ENCODE peak calls at places on chromosome 15, in four cellular contexts. H is K562, A is GM12878, T is HepG2. W is an unnamed sample.
A peak's percentile ranks its signal among the peaks of the same experiment; 100 is the strongest.

GRCh38 chr15:73727330-73728018 is 25.7 kb downstream of the INSYN1 start:
- DNase-seq in H (no peak), A (no peak), T (no peak), W (no peak)

GRCh38 chr15:79455361-79455760 is 23.2 kb downstream of the MINAR1 start:
- DNase-seq in T (no peak), H (no peak), A (no peak), W (no peak)

GRCh38 chr15:95567686-95568085 is 762.8 kb upstream of the NR2F2 start:
- DNase-seq in A (no peak), H (no peak), T (no peak), W (no peak)

GRCh38 chr15:36925671-36926421 is 174.5 kb downstream of the MEIS2 start:
- DNase-seq in A (no peak), T (no peak), H (no peak), W (peak; percentile 33)

GRCh38 chr15:90986790-90987507 is 7.4 kb downstream of the PRC1 start:
- DNase-seq in A (no peak), H (no peak), T (no peak), W (no peak)

GRCh38 chr15:63983071-63983711 is 63.1 kb downstream of the DAPK2 start:
- DNase-seq in H (no peak), A (no peak), T (no peak), W (no peak)

GRCh38 chr15:85759391-85759790 is 35.3 kb downstream of the KLHL25 start:
- DNase-seq in H (no peak), T (no peak), A (no peak), W (no peak)

GRCh38 chr15:54082836-54083492 is 104.7 kb downstream of the UNC13C start:
- DNase-seq in T (peak; percentile 9), A (no peak), H (peak; percentile 9), W (peak; percentile 12)

GRCh38 chr15:71011503-71012155 is 103.6 kb upstream of the THSD4 start:
- DNase-seq in A (no peak), H (peak; percentile 1), T (peak; percentile 3), W (peak; percentile 30)

GRCh38 chr15:62770111-62770660 is 272.4 kb upstream of the TPM1 start:
- DNase-seq in T (no peak), H (no peak), A (no peak), W (no peak)

GRCh38 chr15:81363261-81363660 is 10.8 kb downstream of the TMC3 start:
- DNase-seq in H (no peak), A (no peak), T (no peak), W (no peak)

DNA sequence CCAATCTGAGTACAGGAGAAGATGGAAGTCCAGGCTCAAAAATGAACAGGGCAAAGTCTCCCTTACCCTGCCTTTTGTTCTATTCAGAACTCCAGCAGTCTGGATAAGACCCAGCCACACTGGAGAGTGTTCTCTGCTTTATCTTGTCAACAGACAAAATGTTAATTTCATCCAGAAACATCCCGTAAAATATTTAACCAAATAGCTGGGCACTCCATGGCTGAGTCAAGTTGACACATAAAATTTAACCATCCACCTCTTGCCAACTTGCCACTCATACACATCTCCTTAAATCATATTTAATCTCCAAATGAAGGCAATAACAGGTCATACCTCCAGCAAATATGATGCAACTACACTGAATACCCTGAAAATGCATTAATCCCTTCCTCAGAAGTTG is 33.6 kb downstream of the MKRN3 start:
- DNase-seq in T (no peak), H (no peak), A (no peak), W (no peak)
- TF ChIP-seq FOXK2 in T (no peak), H (no peak), A (no peak), W (no peak)

DNA sequence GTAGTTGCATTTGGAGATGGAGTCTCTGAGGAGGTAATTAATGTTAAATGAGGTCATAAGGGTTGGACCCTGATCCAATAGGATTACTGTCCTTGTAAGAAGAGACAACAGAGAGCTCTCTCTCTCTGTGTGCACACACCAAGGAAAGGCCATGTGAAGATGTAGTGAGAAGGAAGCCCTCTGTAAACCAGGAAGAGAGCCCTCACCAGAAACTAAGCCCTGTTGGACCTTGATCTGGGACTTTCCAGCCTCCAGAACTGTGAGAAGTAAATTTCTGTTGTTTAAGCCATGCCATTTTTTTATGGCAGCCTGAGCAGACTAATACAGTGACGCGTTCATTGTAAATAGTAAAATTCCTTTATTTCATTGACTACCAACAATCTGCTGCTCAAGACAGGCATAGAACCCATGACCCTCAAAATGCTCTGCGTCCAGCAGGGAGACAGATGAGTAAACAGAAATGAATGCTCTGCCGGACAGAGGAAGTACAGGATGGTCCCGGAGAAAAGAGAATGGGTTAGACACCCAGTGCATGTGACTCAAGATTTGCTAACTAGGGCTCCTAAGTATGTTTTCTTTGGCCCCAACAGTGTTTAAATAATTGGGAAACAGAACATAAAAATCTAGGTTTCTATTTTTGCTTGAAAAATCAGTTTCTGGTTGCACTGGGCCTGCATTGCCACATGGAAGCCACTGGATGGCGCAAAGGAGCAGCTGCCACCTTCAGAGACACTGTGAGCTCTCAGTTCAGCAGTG is 37.9 kb upstream of the TNFAIP8L3 start:
- DNase-seq in T (peak; percentile 28), A (no peak), H (peak; percentile 51), W (peak; percentile 59)
- TF ChIP-seq FOXK2 in T (no peak), A (no peak), H (no peak), W (no peak)

DNA sequence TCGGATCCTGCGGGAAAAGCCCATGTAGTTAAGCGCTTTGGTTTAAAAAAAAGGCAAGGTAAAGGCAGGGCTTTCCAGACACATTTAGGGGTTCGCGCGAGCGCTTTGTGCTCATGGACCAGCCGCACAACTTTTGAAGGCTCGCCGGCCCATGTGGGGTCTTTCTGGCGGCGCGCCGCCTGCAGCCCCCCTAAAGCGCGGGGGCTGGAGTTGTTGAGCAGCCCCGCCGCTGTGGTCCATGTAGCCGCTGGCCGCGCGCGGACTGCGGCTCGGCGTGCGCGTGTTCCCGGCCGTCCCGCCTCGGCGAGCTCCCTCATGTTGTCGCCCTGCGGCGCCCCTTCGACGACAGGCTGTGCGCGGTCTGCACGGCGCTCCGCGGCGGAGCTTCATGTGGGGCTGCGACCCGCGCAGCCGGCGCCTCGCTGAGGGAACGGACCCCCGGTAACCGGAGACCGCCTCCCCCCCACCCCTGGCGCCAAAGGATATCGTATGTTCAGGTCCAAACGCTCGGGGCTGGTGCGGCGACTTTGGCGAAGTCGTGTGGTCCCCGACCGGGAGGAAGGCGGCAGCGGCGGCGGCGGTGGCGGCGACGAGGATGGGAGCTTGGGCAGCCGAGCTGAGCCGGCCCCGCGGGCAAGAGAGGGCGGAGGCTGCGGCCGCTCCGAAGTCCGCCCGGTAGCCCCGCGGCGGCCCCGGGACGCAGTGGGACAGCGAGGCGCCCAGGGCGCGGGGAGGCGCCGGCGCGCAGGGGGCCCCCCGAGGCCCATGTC is 919 bp downstream of the SMAD6 start:
- DNase-seq in T (no peak), H (no peak), A (no peak), W (no peak)
- TF ChIP-seq FOXK2 in T (no peak), H (no peak), A (no peak), W (no peak)

GRCh38 chr15:34241376-34242350 is 16.8 kb downstream of the EMC4 start:
- DNase-seq in H (peak; percentile 50), T (peak; percentile 34), A (no peak), W (peak; percentile 23)
- TF ChIP-seq FOXK2 in H (no peak), T (no peak), A (no peak), W (no peak)

W was measured in HEK293T.